ENCODE peak calls at places on chromosomes 7 and 10, in four cellular contexts. O, F, Y and A are unnamed samples.

GRCh38 chr7:78226059-78226658 is 427.6 kb downstream of the PHTF2 start:
- DNase-seq in F (peak; percentile 16), Y (peak; percentile 15), O (peak; percentile 86), A (peak; percentile 64)

GRCh38 chr7:86653919-86654659 is 10.4 kb downstream of the GRM3 start:
- DNase-seq in F (no peak), Y (no peak), O (peak; percentile 24), A (no peak)

GRCh38 chr10:122173337-122173736 is 97.8 kb upstream of the BTBD16 start:
- DNase-seq in O (no peak), F (no peak), Y (no peak), A (no peak)

GRCh38 chr7:47720141-47720906 is 138.4 kb upstream of the TNS3 start:
- DNase-seq in F (no peak), O (no peak), Y (no peak), A (no peak)

GRCh38 chr10:118927317-118927716 is 102.2 kb upstream of the NANOS1 start:
- DNase-seq in F (no peak), O (no peak), Y (no peak), A (no peak)

GRCh38 chr7:140136108-140136507 is 40.7 kb downstream of the KDM7A start:
- DNase-seq in F (no peak), O (no peak), Y (no peak), A (no peak)

GRCh38 chr10:86099542-86100334 is 266.9 kb downstream of the GRID1 start:
- DNase-seq in O (no peak), Y (no peak), F (no peak), A (no peak)

GRCh38 chr10:80924063-80924952 is 386.6 kb downstream of the SH2D4B start:
- DNase-seq in O (peak; percentile 69), Y (peak; percentile 7), F (peak; percentile 33), A (peak; percentile 72)

GRCh38 chr7:156816943-156817572 is 75.9 kb downstream of the LMBR1 start:
- DNase-seq in O (no peak), F (peak; percentile 10), Y (peak; percentile 29), A (no peak)

GRCh38 chr10:93667795-93668194 is 34.6 kb downstream of the FRA10AC1 start:
- DNase-seq in Y (no peak), O (no peak), F (no peak), A (no peak)

GRCh38 chr7:73532224-73532623 is 10.1 kb upstream of the BAZ1B start:
- DNase-seq in F (no peak), O (no peak), Y (no peak), A (no peak)

GRCh38 chr7:43552122-43552521 is 30.8 kb upstream of the STK17A start:
- DNase-seq in O (no peak), Y (no peak), F (no peak), A (no peak)

GRCh38 chr7:55178863-55179773 is 160.3 kb downstream of the EGFR start:
- DNase-seq in F (peak; percentile 95), O (no peak), Y (no peak), A (no peak)

GRCh38 chr10:15370741-15371701 is at the start of gene FAM171A1:
- DNase-seq in Y (peak; percentile 68), F (no peak), O (peak; percentile 68), A (peak; percentile 79)

GRCh38 chr10:112991888-112992491 is 41.9 kb downstream of the TCF7L2 start:
- DNase-seq in F (peak; percentile 47), O (no peak), Y (no peak), A (no peak)

GRCh38 chr7:92794386-92794785 is 42.0 kb downstream of the CDK6 start:
- DNase-seq in O (no peak), Y (no peak), F (no peak), A (no peak)

GRCh38 chr10:59753267-59753666 is at the start of gene MRLN:
- DNase-seq in Y (no peak), O (no peak), F (no peak), A (no peak)

GRCh38 chr10:13310518-13311176 is 10.8 kb upstream of the PHYH start:
- DNase-seq in Y (no peak), F (no peak), O (no peak), A (no peak)

GRCh38 chr7:80037689-80038088 is 96.9 kb upstream of the GNAI1 start:
- DNase-seq in Y (no peak), F (no peak), O (no peak), A (no peak)

GRCh38 chr10:35626971-35627507 is 15.1 kb downstream of the FZD8 start:
- DNase-seq in O (no peak), Y (no peak), F (no peak), A (no peak)

GRCh38 chr10:112812571-112812970 is 137.5 kb upstream of the TCF7L2 start:
- DNase-seq in Y (no peak), F (no peak), O (no peak), A (no peak)

GRCh38 chr10:94133239-94133638 is 139.5 kb downstream of the PLCE1 start:
- DNase-seq in Y (no peak), O (no peak), F (no peak), A (no peak)

GRCh38 chr7:100626530-100627237 is 14.3 kb downstream of the MOSPD3 start:
- DNase-seq in F (no peak), O (peak; percentile 87), Y (peak; percentile 98), A (peak; percentile 99)
- TF ChIP-seq NR3C1 in F (no peak), O (no peak), Y (no peak), A (no peak)

GRCh38 chr10:73940634-73941221 is 29.8 kb downstream of the PLAU start:
- DNase-seq in O (peak; percentile 89), F (peak; percentile 32), Y (peak; percentile 73), A (peak; percentile 96)
- TF ChIP-seq NR3C1 in O (no peak), F (no peak), Y (no peak), A (no peak)

GRCh38 chr7:114944742-114945625 is 23.1 kb downstream of the MDFIC start:
- DNase-seq in F (no peak), O (peak; percentile 32), Y (no peak), A (no peak)
- TF ChIP-seq NR3C1 in F (no peak), O (no peak), Y (no peak), A (no peak)

DNA sequence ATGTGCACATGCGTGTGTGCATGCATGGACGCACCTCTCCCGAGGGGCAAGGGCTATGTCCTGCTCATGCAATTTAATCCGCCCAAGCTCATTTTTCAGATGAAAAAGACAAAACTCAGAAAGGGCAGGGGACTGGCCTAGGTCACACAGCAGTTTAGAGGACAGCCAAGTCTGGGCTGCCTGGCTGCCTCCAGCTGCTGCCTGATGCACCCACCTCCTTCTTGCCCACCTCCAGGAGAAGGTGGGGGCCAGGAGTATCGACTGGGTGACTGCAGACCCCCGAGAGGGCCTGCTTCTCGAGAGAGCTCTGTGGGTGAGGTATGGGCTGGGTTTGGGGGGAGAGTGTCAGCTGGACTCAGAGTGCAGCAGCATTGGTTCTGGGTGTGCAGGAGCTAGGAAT is 113.4 kb downstream of the ZMIZ1 start:
- DNase-seq in F (no peak), O (no peak), Y (no peak), A (no peak)
- TF ChIP-seq NR3C1 in F (no peak), O (no peak), Y (no peak), A (no peak)

GRCh38 chr10:62979921-62980320 is 153.2 kb upstream of the NRBF2 start:
- DNase-seq in O (no peak), F (no peak), Y (no peak), A (no peak)
- TF ChIP-seq NR3C1 in O (no peak), F (no peak), Y (no peak), A (no peak)

GRCh38 chr10:99775850-99776249 is 6.6 kb upstream of the ABCC2 start:
- DNase-seq in O (no peak), F (peak; percentile 86), Y (peak; percentile 84), A (peak; percentile 25)
- TF ChIP-seq NR3C1 in O (no peak), F (no peak), Y (no peak), A (no peak)